ENCODE peak calls at places on chromosomes 3 and 15, in ten cellular contexts. B is upper lobe of right lung, C is RWPE1, E is uterus, L is fibroblast of pulmonary artery, F is kidney epithelial cell, J is AG09309, H is GM13977, M is choroid plexus epithelial cell, U is suprapubic skin. N is an unnamed sample.

GRCh38 chr3:4722103-4722502 is 229.0 kb downstream of the ITPR1 start:
- DNase-seq in C (peak), L (peak), U (no peak), B (peak), J (peak), M (peak), E (no peak), F (no peak), H (peak), N (no peak)

GRCh38 chr3:4656059-4656458 is 162.9 kb downstream of the ITPR1 start:
- DNase-seq in H (peak), U (no peak), B (peak), M (peak), L (peak), C (peak), E (peak), J (peak), F (peak), N (peak)

GRCh38 chr15:97881568-97881967 is 78.9 kb upstream of the ARRDC4 start:
- DNase-seq in L (no peak), H (no peak), U (no peak), C (no peak), B (no peak), M (no peak), J (no peak), F (no peak), E (no peak), N (no peak)

GRCh38 chr15:79370716-79371115 is 59.8 kb downstream of the TMED3 start:
- DNase-seq in F (no peak), B (no peak), H (no peak), M (peak), J (peak), C (no peak), U (no peak), L (peak), E (no peak), N (no peak)

GRCh38 chr15:77830041-77830440 is 197.3 kb upstream of the LINGO1 start:
- DNase-seq in L (peak), U (no peak), J (no peak), C (no peak), E (no peak), M (peak), B (no peak), H (no peak), F (peak), N (peak)

GRCh38 chr3:161977850-161978249 is 481.2 kb downstream of the OTOL1 start:
- DNase-seq in H (no peak), F (no peak), B (no peak), M (no peak), C (no peak), J (no peak), E (no peak), L (no peak), U (no peak), N (no peak)

GRCh38 chr3:9782777-9783176 is 9.5 kb downstream of the TADA3 start:
- DNase-seq in U (no peak), F (no peak), E (no peak), M (no peak), L (no peak), C (no peak), B (no peak), H (no peak), J (no peak), N (no peak)

GRCh38 chr15:51103330-51103729 is 8.6 kb upstream of the TNFAIP8L3 start:
- DNase-seq in M (no peak), B (no peak), J (no peak), C (no peak), L (peak), U (no peak), F (no peak), H (no peak), E (peak), N (no peak)

GRCh38 chr3:64341355-64341754 is 116.1 kb upstream of the PRICKLE2 start:
- DNase-seq in C (no peak), F (no peak), J (no peak), B (no peak), U (no peak), L (no peak), H (no peak), E (peak), M (peak), N (no peak)

GRCh38 chr3:126305427-126305826 is 51.8 kb downstream of the KLF15 start:
- DNase-seq in H (no peak), U (no peak), B (no peak), E (no peak), L (peak), F (no peak), M (peak), J (no peak), C (no peak), N (no peak)

GRCh38 chr15:53910236-53910849 is 67.9 kb upstream of the UNC13C start:
- DNase-seq in M (no peak), B (no peak), C (peak), E (no peak), H (no peak), U (no peak), J (no peak), L (no peak), F (peak), N (no peak)

GRCh38 chr15:91515188-91515754 is 338.2 kb upstream of the SLCO3A1 start:
- DNase-seq in F (peak), L (peak), E (no peak), H (no peak), B (no peak), M (peak), C (peak), J (peak), U (peak), N (no peak)

GRCh38 chr3:52721742-52722033 is 15.8 kb downstream of the SPCS1 start:
- DNase-seq in M (no peak), F (no peak), C (no peak), U (no peak), E (no peak), H (no peak), L (no peak), J (no peak), B (no peak), N (no peak)

GRCh38 chr3:186519021-186519658 is 25.0 kb downstream of the CRYGS start:
- DNase-seq in H (no peak), M (no peak), C (no peak), L (no peak), E (no peak), U (no peak), F (no peak), J (no peak), B (no peak), N (no peak)

GRCh38 chr3:179149239-179149887 is 1.2 kb downstream of the PIK3CA start:
- DNase-seq in L (peak), B (no peak), U (no peak), M (peak), E (peak), C (peak), F (no peak), H (peak), J (no peak), N (peak)

GRCh38 chr3:41239587-41239986 is 40.3 kb downstream of the CTNNB1 start:
- DNase-seq in L (peak), H (no peak), E (no peak), U (no peak), C (no peak), B (no peak), J (no peak), M (no peak), F (no peak), N (no peak)

GRCh38 chr3:32154180-32154579 is 47.8 kb downstream of the GPD1L start:
- DNase-seq in M (peak), U (no peak), H (no peak), E (no peak), J (no peak), F (no peak), L (no peak), C (no peak), B (no peak), N (no peak)
- TF ChIP-seq CTCF in M (peak), U (no peak), H (peak), E (no peak), J (peak), F (peak), L (peak), C (no peak), B (peak), N (no peak)

DNA sequence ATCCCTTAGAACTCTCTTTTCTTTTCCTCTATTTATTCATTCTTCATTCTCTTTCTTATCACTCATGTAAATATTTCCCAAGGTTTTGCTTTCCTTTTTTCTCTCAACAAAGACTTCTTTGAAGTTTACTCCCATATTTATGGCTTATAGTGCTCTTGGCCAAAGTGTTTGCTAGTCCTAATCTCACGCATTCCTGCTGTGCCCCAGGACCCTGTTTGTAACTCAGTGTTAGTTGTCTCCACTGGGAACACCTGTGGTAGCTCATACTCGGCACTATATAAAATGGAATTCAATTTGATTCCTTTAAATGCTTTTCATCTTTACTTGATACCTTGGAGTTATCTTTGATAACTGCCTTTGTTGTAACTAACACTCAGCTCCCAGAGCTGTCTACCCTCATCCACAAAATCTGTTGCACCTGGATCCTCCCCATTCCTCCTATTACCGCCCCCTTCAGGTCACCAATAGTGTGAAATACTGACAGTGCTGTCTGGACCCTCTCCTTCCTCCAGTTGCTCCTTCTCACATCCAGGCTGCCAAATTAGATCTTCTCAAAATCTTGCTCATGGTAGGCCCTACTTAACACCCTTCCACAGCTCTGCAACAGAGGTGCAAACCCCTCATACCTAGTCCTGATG is 76.8 kb downstream of the TIGIT start:
- DNase-seq in M (no peak), F (no peak), J (no peak), L (no peak), U (no peak), H (no peak), B (no peak), C (no peak), E (no peak), N (no peak)
- TF ChIP-seq CTCF in M (peak), F (peak), J (peak), L (peak), U (no peak), H (peak), B (peak), C (no peak), E (no peak), N (no peak)

DNA sequence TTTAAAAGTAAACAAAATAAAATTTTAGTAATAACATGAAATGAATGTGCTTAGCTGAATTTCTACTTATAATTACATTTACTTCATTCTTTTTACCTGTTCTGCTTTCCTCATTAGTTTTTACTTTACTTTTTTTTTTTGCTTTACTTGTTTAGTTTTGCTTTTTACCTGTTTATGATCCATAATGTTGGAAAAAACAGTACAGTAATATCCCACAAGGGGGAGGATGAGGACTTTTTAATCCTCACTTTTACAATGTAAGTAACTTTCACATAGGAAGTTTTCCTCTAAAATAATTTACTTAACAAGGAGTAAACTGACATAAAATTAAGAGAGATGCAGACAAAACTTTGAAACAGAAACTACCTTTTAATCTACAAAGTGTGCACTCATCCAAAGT is 268.7 kb downstream of the TBC1D5 start:
- DNase-seq in F (no peak), C (peak), E (no peak), H (no peak), M (peak), L (peak), J (no peak), U (no peak), B (no peak), N (no peak)
- TF ChIP-seq CTCF in F (no peak), C (peak), E (no peak), H (peak), M (peak), L (peak), J (no peak), U (no peak), B (no peak), N (no peak)

DNA sequence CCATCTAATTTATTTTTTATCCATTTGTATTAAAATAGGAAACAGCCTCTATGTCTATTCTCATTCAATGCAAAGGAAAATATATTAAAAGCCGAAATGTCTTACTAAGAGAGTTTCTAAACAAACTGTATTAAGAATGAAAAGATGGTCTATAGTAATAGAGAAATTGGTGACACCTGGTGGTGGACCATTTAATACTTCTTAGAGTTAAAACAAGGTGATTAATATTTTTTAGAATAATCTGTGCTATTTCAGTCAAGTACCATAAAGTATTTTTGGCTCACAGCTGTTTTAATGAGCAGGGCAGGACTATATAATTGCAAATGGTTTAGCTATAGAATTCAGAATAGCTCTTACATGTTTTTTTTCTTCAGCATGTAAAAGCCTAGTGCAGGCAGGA is 55.7 kb downstream of the SYNPR start:
- DNase-seq in F (no peak), H (no peak), J (no peak), E (no peak), U (no peak), B (no peak), C (no peak), L (peak), M (peak), N (no peak)
- TF ChIP-seq CTCF in F (peak), H (no peak), J (no peak), E (no peak), U (peak), B (peak), C (peak), L (peak), M (peak), N (no peak)

N was measured in lower lobe of right lung.